ENCODE peak calls at places on chromosome 11, in seven cellular contexts. J is NCI-H524; G is stimulated activated CD4-positive, alpha-beta T cell treated with anti-CD3 and anti-CD28 coated beads, Interleukin-12 subunit alpha, Interleukin-12 subunit beta, amount 100 ng/mL, for 4 hours; P is activated CD4-positive, alpha-beta T cell treated with anti-CD3 and anti-CD28 coated beads for 36 hours; S is heart right ventricle; Z is activated T-helper 2 cell treated with anti-CD3 and anti-CD28 coated beads, Interferon-gamma antibody, Interleukin-2, Interleukin-4, amounts not matched to agents 10 μg/mL and 5 μg/mL and 100 μg/mL, durations not matched to agents 14 hours and 24 hours and 36 hours; W is fibroblast of mammary gland. N is an unnamed sample.

GRCh38 chr11:7167976-7168740 is 79.4 kb downstream of the RBMXL2 start:
- DNase-seq in W (no peak), G (no peak), P (no peak), Z (no peak), S (no peak), J (no peak), N (no peak)

GRCh38 chr11:124122123-124122522 is 6.9 kb downstream of the VWA5A start:
- DNase-seq in W (no peak), P (no peak), S (no peak), G (no peak), Z (no peak), J (no peak), N (no peak)

GRCh38 chr11:84564180-84564866 is 1062.8 kb downstream of the DLG2 start:
- DNase-seq in P (peak; percentile 54), W (peak; percentile 62), Z (no peak), G (peak; percentile 5), S (no peak), J (peak; percentile 21), N (peak; percentile 38)

GRCh38 chr11:40168461-40168860 is 1291.0 kb downstream of the LRRC4C start:
- DNase-seq in P (no peak), J (no peak), W (no peak), Z (no peak), S (no peak), G (no peak), N (no peak)

GRCh38 chr11:112122206-112122605 is 35.5 kb downstream of the SDHD start:
- DNase-seq in W (no peak), Z (no peak), J (no peak), G (no peak), S (no peak), P (no peak), N (no peak)

GRCh38 chr11:47259178-47259977 is 1.6 kb downstream of the NR1H3 start:
- DNase-seq in Z (no peak), J (peak; percentile 12), W (peak; percentile 53), G (peak; percentile 47), S (peak; percentile 45), P (peak; percentile 58), N (no peak)

GRCh38 chr11:68263444-68264035 is 8.2 kb downstream of the C11orf24 start:
- DNase-seq in G (no peak), P (no peak), W (peak; percentile 12), S (no peak), Z (no peak), J (no peak), N (no peak)

GRCh38 chr11:33052241-33052640 is 12.9 kb downstream of the TCP11L1 start:
- DNase-seq in S (no peak), G (no peak), W (no peak), P (no peak), J (no peak), Z (no peak), N (no peak)

GRCh38 chr11:71447791-71448256 is 369 bp downstream of the DHCR7 start:
- DNase-seq in J (peak; percentile 41), S (no peak), P (peak; percentile 68), G (peak; percentile 45), W (no peak), Z (no peak), N (peak; percentile 9)

GRCh38 chr11:8056810-8057463 is 24.1 kb upstream of the TUB start:
- DNase-seq in W (peak; percentile 95), S (peak; percentile 42), P (no peak), Z (no peak), G (no peak), J (no peak), N (peak; percentile 74)

GRCh38 chr11:27717801-27718229 is 17.6 kb upstream of the BDNF start:
- DNase-seq in Z (no peak), J (peak; percentile 52), G (no peak), S (no peak), P (no peak), W (no peak), N (no peak)

GRCh38 chr11:81655351-81655750 is 1078.3 kb downstream of the FAM181B start:
- DNase-seq in S (no peak), W (no peak), P (no peak), G (no peak), Z (no peak), J (no peak), N (no peak)

GRCh38 chr11:34790620-34791019 is 125.6 kb downstream of the APIP start:
- DNase-seq in Z (no peak), P (no peak), J (no peak), W (no peak), G (no peak), S (no peak), N (peak; percentile 3)

GRCh38 chr11:9092846-9093778 is 1.7 kb upstream of the SCUBE2 start:
- DNase-seq in Z (no peak), P (no peak), G (no peak), J (peak; percentile 24), S (no peak), W (peak; percentile 11), N (peak; percentile 15)

GRCh38 chr11:105181521-105181920 is 42.0 kb upstream of the CARD18 start:
- DNase-seq in J (no peak), G (no peak), W (peak; percentile 38), Z (no peak), P (no peak), S (no peak), N (peak; percentile 45)

GRCh38 chr11:13126430-13126829 is 117.3 kb downstream of the RASSF10 start:
- DNase-seq in W (peak; percentile 48), P (no peak), J (no peak), S (no peak), Z (no peak), G (no peak), N (peak; percentile 97)